ENCODE peak calls at places on chromosomes 11 and 22, in six cellular contexts. X, H, F, N, Y and A are unnamed samples.
A peak's percentile ranks its signal among the peaks of the same experiment; 100 is the strongest.

GRCh38 chr22:45968003-45968650 is 8.8 kb downstream of the WNT7B start:
- DNase-seq in H (no peak), F (no peak), N (no peak), Y (no peak), X (no peak), A (no peak)

GRCh38 chr11:43567396-43567975 is 113.1 kb upstream of the HSD17B12 start:
- DNase-seq in N (no peak), F (peak; percentile 72), X (no peak), Y (no peak), H (peak; percentile 63), A (no peak)

GRCh38 chr22:24190159-24190540 is 8.9 kb downstream of the SUSD2 start:
- DNase-seq in N (no peak), X (no peak), F (no peak), Y (no peak), H (no peak), A (peak; percentile 77)

GRCh38 chr11:67666676-67667489 is 7.5 kb downstream of the ALDH3B2 start:
- DNase-seq in N (no peak), Y (no peak), X (no peak), F (no peak), H (no peak), A (peak; percentile 72)

GRCh38 chr11:44700009-44700408 is 26.8 kb upstream of the TSPAN18 start:
- DNase-seq in N (no peak), H (no peak), Y (no peak), F (no peak), X (no peak), A (no peak)

GRCh38 chr22:26713823-26714449 is 56.5 kb downstream of the MIAT start:
- DNase-seq in N (no peak), Y (no peak), F (peak; percentile 92), X (no peak), H (no peak), A (no peak)

GRCh38 chr11:7272373-7272772 is 20.7 kb downstream of the SYT9 start:
- DNase-seq in F (no peak), H (no peak), X (no peak), Y (no peak), N (no peak), A (no peak)

GRCh38 chr22:50469377-50470305 is 5.2 kb downstream of the SBF1 start:
- DNase-seq in Y (no peak), N (no peak), X (peak; percentile 75), F (peak; percentile 39), H (peak; percentile 64), A (no peak)

GRCh38 chr11:87529486-87529885 is 491.8 kb downstream of the TMEM135 start:
- DNase-seq in N (peak; percentile 4), H (no peak), X (no peak), F (no peak), Y (no peak), A (no peak)

GRCh38 chr11:13682212-13682611 is 13.7 kb downstream of the FAR1 start:
- DNase-seq in X (no peak), H (no peak), F (no peak), Y (no peak), N (no peak), A (no peak)

GRCh38 chr11:63343130-63343529 is 26.5 kb upstream of the SLC22A9 start:
- DNase-seq in H (peak; percentile 36), X (no peak), Y (no peak), F (no peak), N (no peak), A (no peak)

GRCh38 chr11:71221201-71221600 is 31.2 kb downstream of the SHANK2 start:
- DNase-seq in F (no peak), H (no peak), X (no peak), N (no peak), Y (no peak), A (peak; percentile 56)

GRCh38 chr11:76714493-76714892 is 43.9 kb upstream of the LRRC32 start:
- DNase-seq in Y (no peak), F (no peak), N (no peak), H (no peak), X (no peak), A (no peak)

GRCh38 chr22:23685205-23685784 is 5.5 kb upstream of the RGL4 start:
- DNase-seq in N (no peak), H (no peak), Y (no peak), F (peak; percentile 14), X (no peak), A (peak; percentile 61)

GRCh38 chr22:39661842-39662676 is 91.5 kb downstream of the CACNA1I start:
- DNase-seq in N (no peak), X (no peak), H (no peak), F (no peak), Y (no peak), A (no peak)

GRCh38 chr22:27642104-27642800 is 159.3 kb downstream of the MN1 start:
- DNase-seq in F (no peak), H (no peak), Y (no peak), N (no peak), X (no peak), A (peak; percentile 89)

GRCh38 chr22:27835446-27835845 is 33.9 kb upstream of the MN1 start:
- DNase-seq in Y (no peak), H (no peak), F (peak; percentile 27), X (no peak), N (no peak), A (no peak)

GRCh38 chr22:19970031-19970478 is 28.4 kb upstream of the TXNRD2 start:
- DNase-seq in H (no peak), N (no peak), Y (no peak), F (no peak), X (no peak), A (no peak)

GRCh38 chr11:99814738-99815137 is 794.0 kb downstream of the CNTN5 start:
- DNase-seq in X (no peak), F (no peak), Y (no peak), H (peak; percentile 16), N (no peak), A (no peak)

GRCh38 chr11:117914398-117914761 is 14.8 kb downstream of the TMPRSS13 start:
- DNase-seq in Y (no peak), X (no peak), N (no peak), F (no peak), H (no peak), A (peak; percentile 79)

GRCh38 chr22:32389685-32390084 is 22.4 kb downstream of the RTCB start:
- DNase-seq in F (peak; percentile 28), H (no peak), X (no peak), Y (no peak), N (no peak), A (no peak)

GRCh38 chr11:100618914-100619313 is 68.2 kb upstream of the ARHGAP42 start:
- DNase-seq in H (no peak), Y (no peak), X (no peak), F (no peak), N (no peak), A (no peak)

GRCh38 chr11:128323381-128323780 is 264.0 kb downstream of the ETS1 start:
- DNase-seq in N (no peak), H (no peak), Y (no peak), F (peak; percentile 53), X (no peak), A (no peak)

GRCh38 chr22:45903355-45904149 is 73.4 kb downstream of the WNT7B start:
- DNase-seq in F (peak; percentile 76), N (peak; percentile 12), H (peak; percentile 60), X (peak; percentile 34), Y (no peak), A (no peak)

GRCh38 chr22:17313591-17313990 is 55.7 kb upstream of the CECR2 start:
- DNase-seq in X (no peak), N (no peak), Y (no peak), H (no peak), F (no peak), A (no peak)

GRCh38 chr11:123166095-123166559 is 28.9 kb downstream of the CLMP start:
- DNase-seq in X (peak; percentile 20), F (peak; percentile 94), Y (no peak), H (peak; percentile 57), N (no peak), A (no peak)

GRCh38 chr11:123161386-123161785 is 33.7 kb downstream of the CLMP start:
- DNase-seq in F (peak; percentile 41), H (no peak), X (no peak), N (no peak), Y (no peak), A (no peak)

GRCh38 chr11:123164732-123165450 is 30.2 kb downstream of the CLMP start:
- DNase-seq in X (no peak), N (no peak), Y (no peak), F (no peak), H (no peak), A (no peak)

GRCh38 chr11:123159146-123159857 is 35.7 kb downstream of the CLMP start:
- DNase-seq in N (no peak), Y (no peak), F (peak; percentile 47), X (no peak), H (no peak), A (no peak)

GRCh38 chr11:123163621-123164020 is 31.4 kb downstream of the CLMP start:
- DNase-seq in H (no peak), X (no peak), Y (no peak), N (no peak), F (no peak), A (no peak)
- TF ChIP-seq CTCF in H (peak; percentile 43), X (no peak), Y (no peak), N (peak; percentile 4), F (peak; percentile 31), A (peak; percentile 37)

DNA sequence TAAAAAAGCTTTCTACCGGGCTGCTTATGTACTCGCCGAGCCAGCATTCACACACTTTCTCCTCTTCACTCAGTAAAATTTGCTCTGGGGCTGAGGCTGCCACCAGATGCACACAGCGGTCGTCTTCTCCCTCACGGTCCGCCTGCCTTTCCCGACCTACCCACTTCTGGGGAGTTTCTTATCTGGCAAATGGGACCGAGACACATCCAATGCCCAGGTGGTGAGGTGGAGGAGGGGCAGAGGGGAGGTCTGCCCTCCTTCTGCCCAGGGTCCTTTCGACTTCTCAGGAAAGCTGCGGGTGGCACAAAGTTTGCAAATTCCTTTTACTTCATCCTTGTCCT is 43.9 kb downstream of the GRIK4 start:
- DNase-seq in H (no peak), Y (no peak), N (no peak), F (no peak), X (no peak), A (peak; percentile 40)
- TF ChIP-seq CTCF in H (no peak), Y (no peak), N (no peak), F (no peak), X (no peak), A (no peak)

GRCh38 chr11:22192289-22192641 is 620 bp upstream of the ANO5 start:
- DNase-seq in N (no peak), X (peak; percentile 40), Y (no peak), F (no peak), H (no peak), A (no peak)
- TF ChIP-seq CTCF in N (no peak), X (no peak), Y (no peak), F (no peak), H (no peak), A (peak; percentile 16)

DNA sequence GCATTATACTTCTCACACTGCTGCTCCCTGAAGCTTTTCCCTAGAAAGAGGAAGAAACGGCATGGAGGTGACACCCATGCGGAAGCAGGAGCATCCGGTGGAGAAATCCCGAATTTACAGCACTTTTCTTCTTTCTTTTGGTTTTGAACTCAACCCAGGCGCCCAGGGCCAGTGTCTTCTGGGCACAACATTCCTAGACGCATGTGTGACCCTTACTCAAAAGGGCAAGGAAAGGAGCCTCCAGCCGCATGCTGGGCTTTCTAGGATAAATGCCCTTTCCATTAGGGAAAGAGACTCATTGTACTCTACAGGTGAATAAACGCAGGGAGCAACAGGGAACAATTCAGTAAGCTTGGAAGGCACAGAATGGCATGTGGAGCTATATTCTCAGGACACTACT is 19.5 kb downstream of the ADAMTS8 start:
- DNase-seq in N (no peak), F (no peak), X (no peak), Y (no peak), H (no peak), A (no peak)
- TF ChIP-seq CTCF in N (no peak), F (no peak), X (no peak), Y (no peak), H (no peak), A (no peak)